ENCODE peak calls at places on chromosomes 13 and 19, in four cellular contexts. F, X, S and Q are unnamed samples.

GRCh38 chr13:20796791-20797513 is 23.2 kb upstream of the EEF1AKMT1 start:
- DNase-seq in S (no peak), F (no peak), X (no peak), Q (no peak)

GRCh38 chr13:96089749-96090239 is at the start of gene HS6ST3:
- DNase-seq in S (no peak), F (peak; percentile 36), X (peak; percentile 10), Q (peak; percentile 78)

GRCh38 chr19:6677924-6678689 is 8.1 kb upstream of the TNFSF14 start:
- DNase-seq in X (peak; percentile 46), S (peak; percentile 37), F (peak; percentile 33), Q (no peak)

GRCh38 chr13:88329066-88329465 is 657.9 kb downstream of the SLITRK5 start:
- DNase-seq in F (no peak), S (no peak), X (no peak), Q (no peak)

GRCh38 chr19:46081928-46082727 is 41.3 kb upstream of the IGFL4 start:
- DNase-seq in X (peak; percentile 75), F (no peak), S (peak; percentile 35), Q (peak; percentile 25)

GRCh38 chr13:45728759-45729158 is 26.6 kb downstream of the CBY2 start:
- DNase-seq in X (peak; percentile 7), S (no peak), F (no peak), Q (no peak)

GRCh38 chr19:6588508-6589345 is 2.2 kb downstream of the CD70 start:
- DNase-seq in S (no peak), F (no peak), X (no peak), Q (no peak)

GRCh38 chr19:36604656-36605100 is 435 bp upstream of the ZNF382 start:
- DNase-seq in F (peak; percentile 71), S (peak; percentile 44), X (peak; percentile 20), Q (peak; percentile 76)

GRCh38 chr13:97648881-97649224 is 214.9 kb downstream of the RAP2A start:
- DNase-seq in F (no peak), X (no peak), S (no peak), Q (no peak)

GRCh38 chr13:32153056-32153455 is 121.5 kb downstream of the FRY start:
- DNase-seq in X (peak; percentile 67), F (no peak), S (no peak), Q (no peak)

GRCh38 chr19:11457115-11457514 is 21.7 kb downstream of the PRKCSH start:
- DNase-seq in S (no peak), F (no peak), X (peak; percentile 12), Q (no peak)

GRCh38 chr13:44096906-44097305 is 217.2 kb downstream of the LACC1 start:
- DNase-seq in S (no peak), F (no peak), X (no peak), Q (no peak)

GRCh38 chr19:2517881-2518601 is 42.1 kb downstream of the GADD45B start:
- DNase-seq in X (no peak), S (no peak), F (no peak), Q (no peak)

GRCh38 chr19:1363599-1363998 is 20.1 kb upstream of the NDUFS7 start:
- DNase-seq in F (no peak), X (no peak), S (no peak), Q (no peak)

GRCh38 chr19:3604227-3604986 is 2.3 kb downstream of the TBXA2R start:
- DNase-seq in X (no peak), S (no peak), F (no peak), Q (no peak)

GRCh38 chr13:20672772-20673171 is 30.7 kb upstream of the IL17D start:
- DNase-seq in F (no peak), X (peak; percentile 84), S (no peak), Q (no peak)

GRCh38 chr13:46675016-46675415 is 121.9 kb downstream of the ESD start:
- DNase-seq in X (no peak), S (no peak), F (no peak), Q (no peak)

GRCh38 chr19:14002571-14003278 is 3.4 kb downstream of the RFX1 start:
- DNase-seq in X (no peak), F (no peak), S (no peak), Q (no peak)

GRCh38 chr13:44703371-44703770 is 127.2 kb upstream of the TSC22D1 start:
- DNase-seq in F (no peak), X (peak; percentile 27), S (no peak), Q (no peak)

GRCh38 chr19:609001-609340 is 19.3 kb downstream of the HCN2 start:
- DNase-seq in S (no peak), X (no peak), F (peak; percentile 62), Q (no peak)

GRCh38 chr19:54470991-54471782 is 1.9 kb downstream of the CDC42EP5 start:
- DNase-seq in F (peak; percentile 55), S (peak; percentile 63), X (no peak), Q (no peak)

GRCh38 chr19:1489463-1489971 is 633 bp downstream of the PCSK4 start:
- DNase-seq in X (no peak), F (no peak), S (no peak), Q (no peak)

GRCh38 chr13:28409648-28410047 is 85.3 kb downstream of the FLT1 start:
- DNase-seq in X (no peak), S (no peak), F (no peak), Q (no peak)

GRCh38 chr19:12834418-12834943 is at the start of gene RTBDN:
- DNase-seq in F (no peak), X (no peak), S (no peak), Q (peak; percentile 63)

GRCh38 chr13:34911159-34911558 is 30.9 kb upstream of the NBEA start:
- DNase-seq in X (no peak), S (no peak), F (no peak), Q (no peak)

GRCh38 chr13:69683921-69684663 is 423.5 kb upstream of the ATXN8OS start:
- DNase-seq in X (no peak), S (peak; percentile 18), F (no peak), Q (no peak)

GRCh38 chr13:111203742-111204386 is 88.8 kb downstream of the ARHGEF7 start:
- DNase-seq in X (no peak), F (no peak), S (no peak), Q (no peak)

GRCh38 chr19:22332924-22333323 is 46.7 kb downstream of the ZNF729 start:
- DNase-seq in F (no peak), X (no peak), S (no peak), Q (no peak)

DNA sequence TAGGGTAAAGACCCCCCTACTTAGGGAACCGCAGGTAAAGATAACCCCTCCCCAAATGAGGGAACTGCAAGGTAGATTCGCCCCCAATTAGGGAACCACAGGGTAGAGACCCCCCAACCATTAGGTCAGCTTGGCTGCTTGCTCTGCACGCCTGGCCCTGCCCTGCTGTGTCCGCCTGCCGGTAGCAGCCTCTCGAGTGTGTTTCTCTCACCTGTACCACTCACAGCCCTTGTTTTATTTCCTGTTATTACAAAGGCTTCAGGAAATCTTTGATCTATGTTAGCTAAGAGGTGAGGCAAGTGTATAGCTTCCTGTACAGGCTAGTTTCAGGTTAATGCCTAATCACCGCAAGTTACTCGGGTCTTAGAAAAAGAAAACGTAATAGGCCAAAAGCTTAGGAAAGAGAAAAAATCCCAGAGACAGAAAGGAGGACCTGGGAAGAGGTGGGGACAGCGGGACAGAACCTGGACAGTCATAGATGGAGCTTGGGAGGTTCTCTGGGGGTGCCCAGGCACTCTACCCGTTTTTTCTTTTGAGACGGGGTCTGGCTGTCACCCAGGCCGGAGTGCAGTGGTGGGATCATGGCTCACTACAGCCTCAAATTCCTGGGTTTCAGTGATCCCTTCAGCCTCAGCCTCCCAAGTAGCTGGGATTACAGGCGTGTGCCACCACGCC is 23.1 kb upstream of the EIF3G start:
- DNase-seq in X (no peak), F (no peak), S (no peak), Q (no peak)
- H3K36me3 ChIP-seq in X (peaks cover 64% of the 10 kb centered on the region), F (peaks cover 21% of the 10 kb centered on the region), S (peaks cover 26% of the 10 kb centered on the region), Q (peaks cover 99% of the 10 kb centered on the region)

GRCh38 chr19:47267350-47267759 is 7.3 kb upstream of the INAFM1 start:
- DNase-seq in S (no peak), F (no peak), X (no peak), Q (peak; percentile 76)

GRCh38 chr19:47270408-47270807 is 4.3 kb upstream of the INAFM1 start:
- DNase-seq in X (no peak), F (no peak), S (no peak), Q (no peak)

GRCh38 chr19:47268028-47268427 is 6.7 kb upstream of the INAFM1 start:
- DNase-seq in F (no peak), S (no peak), X (no peak), Q (no peak)

GRCh38 chr19:47271949-47272348 is 2.7 kb upstream of the INAFM1 start:
- DNase-seq in X (no peak), S (no peak), F (no peak), Q (no peak)

DNA sequence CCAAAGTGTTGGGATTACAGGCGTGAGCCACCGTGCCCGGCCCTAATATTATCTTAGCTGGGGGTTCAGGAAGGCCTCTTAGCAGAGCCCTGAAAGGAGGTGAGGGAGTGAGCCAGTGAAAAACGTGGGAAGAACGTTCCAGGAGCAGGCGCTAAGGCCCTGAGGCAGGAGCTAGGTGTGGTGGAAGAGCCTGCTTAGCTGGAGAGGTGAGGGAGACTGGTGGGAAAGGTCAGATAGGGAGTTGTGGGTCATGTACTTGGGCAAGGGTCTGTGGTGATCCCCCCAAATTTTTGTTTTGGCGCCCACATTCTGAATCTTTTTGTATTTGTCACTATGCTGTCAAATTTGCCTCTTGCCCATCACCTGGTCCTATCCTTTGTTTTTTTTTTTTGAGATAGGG is 5.1 kb upstream of the INAFM1 start:
- DNase-seq in S (no peak), F (no peak), X (no peak), Q (no peak)
- H3K4me3 ChIP-seq in S (no peak overlapping the region), F (no peak overlapping the region), X (no peak overlapping the region), Q (no peak overlapping the region)

GRCh38 chr19:29817316-29817715 is 5.5 kb downstream of the CCNE1 start:
- DNase-seq in X (peak; percentile 22), F (no peak), S (no peak), Q (no peak)
- H3K36me3 ChIP-seq in X (peaks cover 6% of the 10 kb centered on the region), F (no peaks in the 10 kb centered on the region), S (no peaks in the 10 kb centered on the region), Q (peaks cover 74% of the 10 kb centered on the region)

GRCh38 chr13:48493851-48494250 is 39.0 kb downstream of the RCBTB2 start:
- DNase-seq in S (no peak), X (peak; percentile 66), F (no peak), Q (no peak)

GRCh38 chr13:48493076-48493765 is 39.7 kb downstream of the RCBTB2 start:
- DNase-seq in S (no peak), X (peak; percentile 42), F (no peak), Q (no peak)

GRCh38 chr13:48491423-48492122 is 41.3 kb downstream of the RCBTB2 start:
- DNase-seq in F (no peak), S (no peak), X (no peak), Q (no peak)

GRCh38 chr13:48490241-48490640 is 42.6 kb downstream of the RCBTB2 start:
- DNase-seq in X (no peak), F (no peak), S (no peak), Q (no peak)

DNA sequence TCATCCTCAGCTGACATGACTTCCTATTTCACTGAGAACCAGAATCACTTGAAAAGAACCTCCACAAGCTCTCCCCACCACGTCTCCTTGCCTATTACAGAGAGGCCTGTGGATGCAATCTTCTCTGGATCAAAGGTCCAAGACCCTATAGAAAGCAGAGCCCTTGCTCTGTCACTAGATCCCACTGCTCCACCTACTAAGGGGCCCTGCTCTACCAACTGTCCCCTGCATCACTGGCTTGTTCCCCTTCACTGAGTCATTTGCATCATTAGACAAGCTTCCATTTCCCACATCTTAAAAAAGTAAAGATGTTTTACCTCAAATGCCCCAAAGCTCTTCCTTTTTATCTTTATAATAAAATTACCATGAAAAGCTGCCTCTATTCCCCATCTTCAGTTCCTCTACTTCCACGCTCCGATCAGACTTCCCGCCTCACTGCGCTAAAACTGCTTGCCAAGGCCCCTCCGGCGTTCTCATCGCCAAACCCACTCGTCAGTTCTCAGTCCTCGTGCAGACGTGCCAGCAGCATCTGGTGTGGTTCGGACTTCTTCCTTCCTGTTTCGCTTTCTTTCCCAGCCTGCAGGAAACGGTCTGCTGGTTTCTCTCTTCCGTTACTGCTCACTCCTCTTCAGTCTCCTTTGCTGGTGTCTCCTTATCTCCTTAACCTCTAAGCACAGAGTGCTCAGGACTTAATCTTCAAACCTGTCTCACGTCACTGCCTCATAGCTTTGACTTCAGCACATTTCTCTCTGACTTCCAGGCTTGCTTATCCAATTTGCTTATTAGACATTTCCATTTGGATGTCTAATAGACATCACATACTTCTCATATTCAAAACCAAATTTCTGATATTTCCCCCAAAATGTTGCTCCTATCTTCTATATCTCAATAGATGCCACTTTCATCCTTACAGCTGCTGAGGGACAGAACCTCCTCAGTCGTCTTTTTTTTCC is 40.5 kb downstream of the RCBTB2 start:
- DNase-seq in X (peak; percentile 91), F (peak; percentile 79), S (peak; percentile 56), Q (no peak)
- H3K4me3 ChIP-seq in X (no peak overlapping the region), F (peak overlapping the region; percentile 40), S (no peak overlapping the region), Q (no peak overlapping the region)